ENCODE peak calls at places on chromosomes 3 and 15, in five cellular contexts. V is esophagus muscularis mucosa, L is GM23338, X is K562, R is breast epithelium. O is an unnamed sample. For H3K4me1, the result is how much of the 10 kb centered on the place peaks cover.

GRCh38 chr15:58330836-58331561 is 100.8 kb upstream of the LIPC start:
- DNase-seq in V (peak), R (no peak), X (no peak), L (no peak), O (no peak)

GRCh38 chr3:29745237-29745870 is 464.5 kb downstream of the RBMS3 start:
- DNase-seq in R (no peak), X (no peak), L (no peak), V (no peak), O (no peak)

GRCh38 chr15:92418864-92419263 is 25.2 kb downstream of the ST8SIA2 start:
- DNase-seq in R (no peak), L (peak), X (peak), V (no peak), O (no peak)

GRCh38 chr3:117127147-117127546 is 417.6 kb downstream of the TUSC7 start:
- DNase-seq in V (no peak), R (no peak), L (no peak), X (no peak), O (no peak)

GRCh38 chr3:192892981-192893827 is 24.5 kb downstream of the MB21D2 start:
- DNase-seq in X (no peak), L (peak), V (no peak), R (peak), O (no peak)

GRCh38 chr15:77983091-77983707 is 94.3 kb downstream of the TBC1D2B start:
- DNase-seq in R (no peak), V (no peak), X (no peak), L (no peak), O (no peak)

GRCh38 chr3:100954990-100955389 is 38.2 kb downstream of the ABI3BP start:
- DNase-seq in R (no peak), V (no peak), X (no peak), L (no peak), O (no peak)

GRCh38 chr3:23991236-23992050 is 46.4 kb downstream of the NR1D2 start:
- DNase-seq in X (no peak), L (no peak), V (no peak), R (no peak), O (no peak)

GRCh38 chr3:23288715-23289114 is 85.6 kb downstream of the UBE2E2 start:
- DNase-seq in V (no peak), L (no peak), R (no peak), X (no peak), O (no peak)

DNA sequence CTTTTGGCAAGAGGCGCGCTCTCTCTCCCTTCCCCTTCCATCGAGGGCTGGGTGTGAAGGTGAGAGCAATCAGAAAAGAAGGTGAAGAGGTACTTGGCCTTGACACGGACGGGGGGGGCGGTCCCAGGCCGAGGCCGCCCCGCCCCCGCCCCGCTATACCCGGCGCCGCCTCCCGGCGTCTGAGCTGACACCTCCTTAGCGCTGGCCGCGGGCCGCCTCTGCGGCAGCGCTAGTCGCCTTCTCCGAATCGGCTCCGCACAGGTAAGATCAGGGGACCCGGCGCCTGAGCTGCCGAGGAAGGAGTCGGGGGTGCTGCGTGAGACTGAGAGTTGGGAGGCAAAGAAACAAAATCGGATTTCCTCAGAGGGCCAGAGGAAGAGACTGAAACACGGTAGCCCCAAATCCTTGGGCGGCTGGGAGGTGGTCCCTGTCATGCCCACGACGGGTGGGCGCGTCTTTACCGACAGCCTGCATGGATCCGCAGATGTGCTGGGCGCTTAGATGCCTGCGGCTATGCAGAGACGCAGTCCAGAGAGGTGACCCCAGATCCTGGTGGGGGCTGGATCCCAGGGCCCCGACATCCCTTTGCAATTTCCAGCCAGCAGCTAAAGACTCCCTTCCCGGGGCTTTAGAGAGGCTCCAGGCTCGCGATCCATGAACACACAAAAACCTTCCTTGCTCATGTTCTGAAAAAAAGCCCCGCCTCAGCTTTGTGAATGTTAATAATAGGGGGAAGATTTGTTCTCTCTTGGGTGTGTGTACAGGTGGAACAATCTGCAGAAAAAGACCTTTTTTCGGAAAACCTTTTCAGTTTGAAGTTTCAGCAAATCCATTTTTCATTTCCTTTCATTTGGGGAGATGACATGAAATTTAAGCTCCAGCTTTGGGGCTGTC is at the start of gene ENTPD3:
- DNase-seq in X (peak), V (no peak), L (peak), R (no peak), O (peak)
- H3K27ac ChIP-seq in X (no peak), V (no peak), L (no peak), R (no peak), O (no peak)

GRCh38 chr3:43892061-43892460 is 201.3 kb downstream of the ABHD5 start:
- DNase-seq in X (no peak), L (no peak), R (no peak), V (no peak), O (no peak)

GRCh38 chr3:43892535-43892934 is 201.8 kb downstream of the ABHD5 start:
- DNase-seq in L (no peak), R (no peak), V (no peak), X (no peak), O (no peak)

GRCh38 chr3:43895573-43895972 is 204.8 kb downstream of the ABHD5 start:
- DNase-seq in X (no peak), L (no peak), R (no peak), V (no peak), O (no peak)

GRCh38 chr3:43893721-43894120 is 203.0 kb downstream of the ABHD5 start:
- DNase-seq in X (no peak), L (no peak), R (no peak), V (no peak), O (no peak)

GRCh38 chr3:43894176-43895049 is 203.7 kb downstream of the ABHD5 start:
- DNase-seq in R (no peak), X (peak), V (no peak), L (peak), O (peak)
- TF ChIP-seq POLR2AphosphoS5 in R (no peak), X (no peak), V (peak), L (peak), O (no peak)

DNA sequence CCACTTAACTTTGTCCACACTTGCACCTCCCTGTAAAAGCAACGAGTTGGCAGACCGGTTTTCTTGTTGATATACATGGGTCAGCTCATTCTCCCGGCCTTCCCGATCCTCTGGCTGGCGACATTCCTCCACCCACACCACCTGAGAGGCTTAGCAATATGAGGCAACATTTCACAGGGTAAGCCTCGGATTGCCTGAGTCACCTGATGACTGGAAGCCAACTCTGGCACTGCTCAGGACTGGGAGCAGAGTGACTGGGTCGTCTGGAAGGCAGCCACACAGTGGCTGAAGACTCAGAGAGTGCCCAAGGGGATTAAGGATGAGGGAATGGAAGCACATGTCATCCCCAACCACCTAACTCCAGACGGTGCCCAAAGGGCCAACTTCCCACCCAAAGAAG is 9.8 kb downstream of the HOMER2 start:
- DNase-seq in R (peak), V (no peak), L (no peak), X (no peak), O (peak)
- H3K4me1 ChIP-seq in R (under half), V (under half), L (under half), X (under half), O (under half)

GRCh38 chr15:68518785-68519430 is 59.9 kb upstream of the CORO2B start:
- DNase-seq in R (no peak), L (no peak), V (no peak), X (no peak), O (peak)
- H3K27ac ChIP-seq in R (peak), L (no peak), V (no peak), X (no peak), O (no peak)

DNA sequence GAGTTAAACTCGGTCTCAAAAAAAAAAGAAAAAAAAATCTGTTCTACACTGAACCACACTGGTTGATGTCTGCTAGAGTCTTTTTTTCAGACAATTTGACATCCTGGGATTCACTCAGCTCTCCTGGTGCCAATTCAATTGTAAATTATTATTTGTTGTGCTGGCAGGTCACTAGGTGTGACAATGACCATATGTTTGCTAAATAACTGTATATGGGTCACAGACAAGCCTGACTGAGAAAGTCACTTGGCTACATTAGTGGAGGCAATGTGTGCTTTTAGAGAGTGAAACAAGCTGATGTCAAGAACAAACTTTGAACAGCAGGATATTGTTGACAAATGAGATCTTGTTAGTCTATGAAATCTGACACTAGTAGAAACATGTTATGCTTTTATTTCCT is 1379.1 kb downstream of the ZPLD1 start:
- DNase-seq in V (no peak), X (no peak), L (no peak), R (no peak), O (no peak)
- TF ChIP-seq POLR2AphosphoS5 in V (no peak), X (no peak), L (no peak), R (no peak), O (no peak)

GRCh38 chr15:62779041-62779810 is 263.3 kb upstream of the TPM1 start:
- DNase-seq in V (no peak), X (no peak), L (no peak), R (peak), O (no peak)
- H3K4me1 ChIP-seq in V (under half), X (under half), L (under half), R (under half), O (under half)

GRCh38 chr3:149572796-149573414 is 84.9 kb downstream of the WWTR1 start:
- DNase-seq in L (no peak), R (no peak), X (no peak), V (no peak), O (no peak)
- H3K27ac ChIP-seq in L (no peak), R (peak), X (no peak), V (peak), O (peak)

GRCh38 chr15:68542348-68542747 is 36.4 kb upstream of the CORO2B start:
- DNase-seq in X (no peak), L (no peak), R (no peak), V (no peak), O (no peak)

GRCh38 chr15:68541743-68542142 is 37.0 kb upstream of the CORO2B start:
- DNase-seq in V (no peak), R (no peak), L (no peak), X (no peak), O (no peak)

GRCh38 chr15:68543546-68544008 is 35.2 kb upstream of the CORO2B start:
- DNase-seq in X (no peak), L (no peak), V (no peak), R (no peak), O (no peak)

GRCh38 chr15:68546318-68546717 is 32.5 kb upstream of the CORO2B start:
- DNase-seq in R (no peak), X (no peak), V (no peak), L (no peak), O (no peak)

DNA sequence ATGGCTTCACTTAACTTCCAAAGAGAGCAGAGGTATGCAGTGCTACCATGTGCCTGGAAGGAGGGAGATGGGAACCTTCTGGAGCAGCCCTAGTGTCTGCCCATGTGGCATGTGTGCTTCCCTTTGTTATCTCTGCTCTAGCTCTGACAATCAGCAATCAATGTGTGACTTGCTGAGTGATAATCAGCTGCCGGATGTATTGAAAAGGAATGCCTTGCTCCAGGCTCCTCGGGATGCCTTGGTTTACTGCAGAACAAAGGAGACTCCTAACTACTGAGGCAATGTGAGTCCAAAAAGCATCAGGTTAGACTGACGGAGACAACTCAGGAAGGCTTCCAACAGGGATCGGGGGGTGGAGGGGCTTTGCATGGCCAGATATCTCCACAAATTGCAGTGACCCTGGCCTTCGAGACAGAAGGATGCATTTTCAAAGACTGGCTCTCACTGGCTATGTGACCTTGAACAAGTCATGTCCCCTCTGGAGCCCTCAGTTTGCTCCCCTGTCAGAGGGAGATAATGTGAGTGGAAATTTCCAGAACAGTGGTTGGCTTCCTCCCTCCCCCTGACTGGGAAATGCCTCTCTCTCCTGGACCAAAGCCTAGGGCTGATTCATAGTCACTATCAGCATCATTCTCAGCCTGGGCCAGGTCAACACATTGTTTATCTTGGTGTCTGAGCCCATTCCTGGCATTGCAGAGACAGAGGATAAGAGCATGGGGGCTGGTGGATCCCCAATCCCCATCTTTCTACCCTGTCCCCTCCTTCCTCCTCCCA is 35.8 kb upstream of the CORO2B start:
- DNase-seq in R (no peak), L (no peak), X (no peak), V (no peak), O (no peak)
- TF ChIP-seq POLR2AphosphoS5 in R (no peak), L (no peak), X (no peak), V (peak), O (no peak)

DNA sequence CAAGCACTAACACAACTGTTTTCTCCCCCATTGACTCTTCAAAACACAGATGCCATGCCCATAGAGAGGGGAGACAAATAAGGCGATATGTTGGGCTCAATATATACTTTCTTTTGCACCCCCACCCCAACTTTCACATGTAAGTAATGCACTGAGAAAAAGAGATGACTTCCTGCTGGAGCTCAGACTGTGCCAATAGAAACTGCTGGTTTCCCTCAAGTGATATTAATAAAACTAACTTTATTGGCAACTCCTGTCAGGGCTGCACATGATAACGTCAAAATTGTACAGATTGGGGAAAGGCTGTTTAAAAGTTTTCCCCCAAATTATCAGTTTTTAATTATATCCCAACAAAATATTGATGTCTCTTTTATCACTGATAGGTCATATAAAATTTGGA is 163.0 kb downstream of the TNIK start:
- DNase-seq in L (no peak), V (no peak), R (no peak), X (no peak), O (no peak)
- H3K4me1 ChIP-seq in L (under half), V (under half), R (under half), X (under half), O (under half)

GRCh38 chr3:134317106-134317947 is 56.9 kb downstream of the AMOTL2 start:
- DNase-seq in V (no peak), L (no peak), R (no peak), X (no peak), O (no peak)
- H3K27ac ChIP-seq in V (no peak), L (no peak), R (no peak), X (no peak), O (no peak)

O was measured in spleen.